ENCODE peak calls at places on chromosome 16, in six cellular contexts. X is psoas muscle, I is transverse colon, T is cardiac muscle cell, K is heart right ventricle, E is tibial artery. N is an unnamed sample.

GRCh38 chr16:12158428-12158827 is 181.9 kb downstream of the SNX29 start:
- DNase-seq in X (peak), I (no peak), T (peak), K (no peak), E (no peak), N (peak)

GRCh38 chr16:87219287-87219909 is 97.8 kb downstream of the C16orf95 start:
- DNase-seq in X (no peak), I (no peak), T (no peak), K (no peak), E (no peak), N (no peak)

GRCh38 chr16:10776280-10776679 is 32.6 kb downstream of the NUBP1 start:
- DNase-seq in X (no peak), I (no peak), T (no peak), K (no peak), E (no peak), N (no peak)

GRCh38 chr16:75789237-75789636 is 62.9 kb upstream of the CPHXL start:
- DNase-seq in X (no peak), I (no peak), T (peak), K (peak), E (no peak), N (peak)

GRCh38 chr16:12344577-12345343 is 368.2 kb downstream of the SNX29 start:
- DNase-seq in X (no peak), I (no peak), T (no peak), K (no peak), E (no peak), N (no peak)

GRCh38 chr16:88810166-88810867 is 1.4 kb downstream of the APRT start:
- DNase-seq in X (no peak), I (no peak), T (no peak), K (no peak), E (no peak), N (peak)

GRCh38 chr16:15961060-15961511 is 11.7 kb downstream of the ABCC1 start:
- DNase-seq in X (no peak), I (no peak), T (no peak), K (no peak), E (no peak), N (no peak)

GRCh38 chr16:22264786-22265185 is 32.4 kb upstream of the POLR3E start:
- DNase-seq in X (no peak), I (no peak), T (no peak), K (no peak), E (no peak), N (peak)

GRCh38 chr16:35636831-35637230 is 2177.4 kb downstream of the TP53TG3F start:
- DNase-seq in X (no peak), I (no peak), T (no peak), K (no peak), E (no peak), N (no peak)

GRCh38 chr16:65062736-65063583 is 58.9 kb downstream of the CDH11 start:
- DNase-seq in X (no peak), I (no peak), T (no peak), K (no peak), E (no peak), N (no peak)

GRCh38 chr16:12186774-12187335 is 210.3 kb downstream of the SNX29 start:
- DNase-seq in X (no peak), I (no peak), T (no peak), K (no peak), E (no peak), N (no peak)

GRCh38 chr16:10622036-10622921 is 41.9 kb upstream of the EMP2 start:
- DNase-seq in X (no peak), I (no peak), T (no peak), K (peak), E (no peak), N (no peak)

GRCh38 chr16:70151391-70151790 is 22.2 kb upstream of the CLEC18C start:
- DNase-seq in X (no peak), I (no peak), T (no peak), K (no peak), E (no peak), N (no peak)

GRCh38 chr16:89410322-89410721 is 80.0 kb downstream of the ANKRD11 start:
- DNase-seq in X (no peak), I (no peak), T (no peak), K (no peak), E (no peak), N (no peak)

GRCh38 chr16:29975811-29976511 is 2.3 kb downstream of the TAOK2 start:
- DNase-seq in X (no peak), I (no peak), T (peak), K (no peak), E (no peak), N (no peak)
- TF ChIP-seq CTCF in X (no peak), I (no peak), T (no peak), K (no peak), E (no peak), N (no peak)

GRCh38 chr16:7021653-7022275 is 310.9 kb upstream of the RBFOX1 start:
- DNase-seq in X (no peak), I (no peak), T (no peak), K (no peak), E (no peak), N (no peak)
- H3K27ac ChIP-seq in X (no peak), I (no peak), T (no peak), K (no peak), E (no peak), N (no peak)

GRCh38 chr16:66717112-66717675 is 20.7 kb upstream of the CMTM4 start:
- DNase-seq in X (peak), I (peak), T (peak), K (peak), E (no peak), N (peak)
- TF ChIP-seq CTCF in X (peak), I (peak), T (peak), K (peak), E (peak), N (peak)

GRCh38 chr16:72935896-72936295 is 112.0 kb downstream of the ZFHX3 start:
- DNase-seq in X (no peak), I (no peak), T (no peak), K (no peak), E (peak), N (no peak)
- H3K27ac ChIP-seq in X (peak), I (no peak), T (no peak), K (no peak), E (peak), N (no peak)

N was measured in foreskin keratinocyte.